ENCODE peak calls at places on chromosome 20, in nine cellular contexts. W, Q, T, Y, K, G, J, D and A are unnamed samples.

GRCh38 chr20:45041464-45042337 is 59.2 kb downstream of the KCNS1 start:
- DNase-seq in W (no peak), Q (no peak), T (no peak), Y (no peak), K (peak; percentile 69), G (peak; percentile 46), J (no peak), D (no peak), A (peak; percentile 51)

GRCh38 chr20:1291191-1291741 is 25.2 kb downstream of the SNPH start:
- DNase-seq in W (no peak), Q (no peak), T (no peak), Y (no peak), K (peak; percentile 74), G (peak; percentile 18), J (no peak), D (no peak), A (peak; percentile 7)

GRCh38 chr20:23144856-23145255 is 58.7 kb upstream of the CD93 start:
- DNase-seq in W (no peak), Q (no peak), T (no peak), Y (no peak), K (no peak), G (no peak), J (no peak), D (no peak), A (no peak)

GRCh38 chr20:57649617-57650015 is 29.4 kb upstream of the ZBP1 start:
- DNase-seq in W (no peak), Q (no peak), T (no peak), Y (no peak), K (no peak), G (no peak), J (no peak), D (no peak), A (no peak)

GRCh38 chr20:43934833-43935232 is 20.2 kb downstream of the TOX2 start:
- DNase-seq in W (no peak), Q (no peak), T (no peak), Y (no peak), K (no peak), G (no peak), J (no peak), D (no peak), A (no peak)

GRCh38 chr20:53943522-53944291 is 126.7 kb downstream of the BCAS1 start:
- DNase-seq in W (no peak), Q (peak; percentile 39), T (no peak), Y (no peak), K (peak; percentile 67), G (peak; percentile 58), J (no peak), D (peak; percentile 37), A (peak; percentile 30)

GRCh38 chr20:58043122-58043865 is 185.2 kb downstream of the ANKRD60 start:
- DNase-seq in W (no peak), Q (no peak), T (no peak), Y (no peak), K (no peak), G (no peak), J (no peak), D (no peak), A (no peak)

GRCh38 chr20:39326050-39326449 is 363.9 kb downstream of the DHX35 start:
- DNase-seq in W (no peak), Q (no peak), T (no peak), Y (no peak), K (no peak), G (no peak), J (no peak), D (no peak), A (no peak)

GRCh38 chr20:63100401-63100925 is 93.7 kb upstream of the BHLHE23 start:
- DNase-seq in W (no peak), Q (no peak), T (peak; percentile 10), Y (peak; percentile 25), K (no peak), G (no peak), J (no peak), D (no peak), A (no peak)

GRCh38 chr20:62501801-62502495 is 26.2 kb upstream of the GATA5 start:
- DNase-seq in W (peak; percentile 61), Q (no peak), T (no peak), Y (no peak), K (peak; percentile 79), G (peak; percentile 22), J (no peak), D (peak; percentile 78), A (peak; percentile 6)

GRCh38 chr20:51444922-51445438 is 97.5 kb downstream of the NFATC2 start:
- DNase-seq in W (no peak), Q (no peak), T (no peak), Y (no peak), K (no peak), G (no peak), J (no peak), D (no peak), A (no peak)

GRCh38 chr20:54995553-54995952 is 520.2 kb downstream of the DOK5 start:
- DNase-seq in W (no peak), Q (no peak), T (no peak), Y (no peak), K (no peak), G (peak; percentile 2), J (no peak), D (no peak), A (no peak)

GRCh38 chr20:12098411-12098810 is 180.7 kb downstream of the BTBD3 start:
- DNase-seq in W (no peak), Q (no peak), T (no peak), Y (no peak), K (no peak), G (no peak), J (no peak), D (no peak), A (no peak)

DNA sequence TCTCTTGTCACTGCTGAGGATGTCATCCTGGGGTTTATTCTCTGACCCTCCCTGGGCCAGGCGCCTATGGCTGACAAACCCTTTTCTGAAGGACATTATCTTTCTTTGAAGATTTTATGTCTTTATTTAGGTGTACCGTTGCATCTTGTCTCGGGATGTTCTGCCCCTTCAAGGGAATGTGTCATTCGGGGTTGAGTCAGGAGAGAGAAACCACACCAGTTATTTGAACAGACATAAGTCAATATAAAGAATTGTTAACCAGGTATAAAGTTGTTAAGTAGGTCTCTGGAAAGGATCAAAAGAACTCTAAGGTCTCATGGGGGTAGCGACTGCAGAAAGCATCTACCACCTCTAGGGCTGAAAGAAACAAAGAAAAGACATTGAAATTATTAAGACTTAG is 8.2 kb upstream of the ELMO2 start:
- DNase-seq in W (no peak), Q (no peak), T (no peak), Y (no peak), K (no peak), G (no peak), J (no peak), D (no peak), A (no peak)
- TF ChIP-seq CTCF in W (no peak), Q (no peak), T (no peak), Y (no peak), K (no peak), G (no peak), J (no peak), D (no peak), A (no peak)

DNA sequence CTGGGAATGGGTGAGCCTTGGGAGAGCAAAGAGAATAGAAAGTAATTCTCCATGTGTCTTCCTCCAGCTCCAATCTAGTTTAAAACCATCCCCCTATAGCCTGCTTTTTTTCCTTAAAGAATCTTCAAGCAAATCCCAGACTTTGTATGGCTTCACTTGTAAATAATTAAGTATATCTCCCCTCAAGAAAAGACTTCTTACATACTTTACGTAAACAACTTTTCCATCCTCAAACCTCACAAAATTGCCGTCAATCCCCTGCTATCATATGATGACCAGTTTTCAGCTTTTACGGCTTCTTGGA is 88.5 kb upstream of the PHACTR3 start:
- DNase-seq in W (no peak), Q (no peak), T (no peak), Y (no peak), K (no peak), G (no peak), J (no peak), D (no peak), A (no peak)
- TF ChIP-seq CTCF in W (no peak), Q (no peak), T (no peak), Y (no peak), K (no peak), G (no peak), J (no peak), D (no peak), A (peak; percentile 57)

GRCh38 chr20:13610205-13610604 is 28.5 kb downstream of the TASP1 start:
- DNase-seq in W (no peak), Q (peak; percentile 66), T (no peak), Y (no peak), K (no peak), G (no peak), J (no peak), D (no peak), A (no peak)
- TF ChIP-seq CTCF in W (peak; percentile 46), Q (peak; percentile 62), T (no peak), Y (no peak), K (no peak), G (no peak), J (no peak), D (no peak), A (peak; percentile 13)

GRCh38 chr20:32206383-32207210 is 946 bp downstream of the PLAGL2 start:
- DNase-seq in W (no peak), Q (no peak), T (no peak), Y (no peak), K (no peak), G (no peak), J (no peak), D (no peak), A (no peak)

GRCh38 chr20:32205502-32206382 is 1.8 kb downstream of the PLAGL2 start:
- DNase-seq in W (no peak), Q (no peak), T (no peak), Y (no peak), K (peak; percentile 48), G (no peak), J (no peak), D (no peak), A (no peak)

GRCh38 chr20:32208499-32209154 is 947 bp downstream of the POFUT1 start:
- DNase-seq in W (no peak), Q (no peak), T (no peak), Y (no peak), K (no peak), G (no peak), J (no peak), D (no peak), A (no peak)

GRCh38 chr20:32207211-32207625 is 325 bp downstream of the PLAGL2 start:
- DNase-seq in W (no peak), Q (peak; percentile 47), T (peak; percentile 50), Y (no peak), K (no peak), G (no peak), J (no peak), D (no peak), A (no peak)

DNA sequence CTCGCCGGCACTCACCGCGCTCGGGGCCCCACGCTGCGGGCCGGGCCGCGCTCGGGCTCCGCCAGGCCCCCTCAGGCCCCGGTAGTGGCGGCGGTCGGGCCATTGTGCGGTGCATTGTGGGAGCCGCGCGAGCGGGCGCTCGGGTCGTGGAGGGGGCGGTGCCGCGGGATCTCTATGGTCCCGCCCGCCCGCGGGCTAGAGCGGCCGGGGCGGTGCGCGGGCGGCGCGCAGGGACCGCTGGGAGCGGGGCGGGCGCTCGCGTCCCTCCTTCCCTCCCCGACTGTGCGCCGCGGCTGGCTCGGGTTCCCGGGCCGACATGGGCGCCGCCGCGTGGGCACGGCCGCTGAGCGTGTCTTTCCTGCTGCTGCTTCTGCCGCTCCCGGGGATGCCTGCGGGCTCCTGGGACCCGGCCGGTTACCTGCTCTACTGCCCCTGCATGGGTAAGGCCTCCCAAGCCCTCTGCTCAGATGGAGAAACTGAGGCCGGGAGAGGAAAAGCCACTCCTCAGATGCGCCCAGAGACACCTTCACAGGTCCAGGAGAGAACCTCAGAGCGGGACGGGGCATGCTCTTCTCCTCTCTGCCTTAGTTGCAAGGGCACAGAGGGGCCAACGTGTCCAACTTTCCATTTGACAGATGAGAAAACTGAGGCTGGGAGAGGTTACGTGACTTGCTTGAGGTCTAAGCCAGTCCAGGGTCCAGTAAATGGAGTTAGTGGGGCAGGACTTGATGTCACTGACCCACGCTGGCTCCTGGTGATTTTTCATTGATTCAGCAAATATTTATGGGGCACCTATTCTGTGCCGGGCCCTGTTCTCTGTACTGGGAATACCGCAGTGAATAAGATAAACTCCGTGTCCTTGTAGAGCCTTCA is at the start of the genes PLAGL2 and POFUT1:
- DNase-seq in W (peak; percentile 92), Q (peak; percentile 93), T (peak; percentile 93), Y (peak; percentile 88), K (peak; percentile 86), G (peak; percentile 83), J (peak; percentile 59), D (peak; percentile 100), A (peak; percentile 71)
- TF ChIP-seq CTCF in W (peak; percentile 28), Q (peak; percentile 38), T (no peak), Y (no peak), K (peak; percentile 10), G (no peak), J (no peak), D (peak; percentile 14), A (peak; percentile 38)